ENCODE peak calls at places on chromosomes 11 and 22, in five cellular contexts. W is fibroblast of the aortic adventitia, T is adrenal gland, S is AG04450, V is mesendoderm. P is an unnamed sample.

GRCh38 chr11:117919326-117920275 is 9.6 kb downstream of the TMPRSS13 start:
- DNase-seq in W (no peak), T (no peak), S (no peak), V (no peak), P (no peak)

GRCh38 chr11:69438286-69438920 is 43.1 kb upstream of the LINC01488 start:
- DNase-seq in W (no peak), T (no peak), S (no peak), V (no peak), P (no peak)

GRCh38 chr11:111167666-111168065 is 77.9 kb upstream of the POU2AF2 start:
- DNase-seq in W (no peak), T (no peak), S (no peak), V (no peak), P (no peak)

GRCh38 chr11:84381666-84382065 is 1095.5 kb upstream of the CCDC90B start:
- DNase-seq in W (no peak), T (no peak), S (no peak), V (peak), P (no peak)

GRCh38 chr11:74019104-74019738 is 10.3 kb upstream of the UCP3 start:
- DNase-seq in W (no peak), T (no peak), S (no peak), V (no peak), P (no peak)

GRCh38 chr22:28799834-28800307 is 498 bp downstream of the XBP1 start:
- DNase-seq in W (peak), T (peak), S (peak), V (peak), P (peak)

GRCh38 chr11:101848262-101848661 is 66.5 kb upstream of the CEP126 start:
- DNase-seq in W (peak), T (no peak), S (no peak), V (no peak), P (no peak)

GRCh38 chr11:93904711-93905110 is 54.3 kb upstream of the VSTM5 start:
- DNase-seq in W (no peak), T (no peak), S (no peak), V (no peak), P (no peak)

GRCh38 chr11:61629082-61629481 is 48.2 kb upstream of the SYT7 start:
- DNase-seq in W (no peak), T (no peak), S (no peak), V (no peak), P (no peak)

GRCh38 chr22:37021710-37022482 is 2.4 kb downstream of the MPST start:
- DNase-seq in W (peak), T (no peak), S (no peak), V (no peak), P (peak)

GRCh38 chr11:2990617-2991476 is 1.3 kb downstream of the NAP1L4 start:
- DNase-seq in W (no peak), T (no peak), S (no peak), V (peak), P (peak)

GRCh38 chr22:24427500-24428164 is at the start of gene ADORA2A:
- DNase-seq in W (no peak), T (no peak), S (no peak), V (no peak), P (peak)

GRCh38 chr11:69044111-69045013 is 4.4 kb upstream of the TPCN2 start:
- DNase-seq in W (peak), T (peak), S (peak), V (peak), P (peak)

GRCh38 chr11:107705027-107705426 is 6.8 kb downstream of the SLN start:
- DNase-seq in W (peak), T (no peak), S (peak), V (no peak), P (no peak)

GRCh38 chr22:17706451-17706900 is 67.8 kb downstream of the BID start:
- DNase-seq in W (peak), T (peak), S (peak), V (peak), P (peak)

DNA sequence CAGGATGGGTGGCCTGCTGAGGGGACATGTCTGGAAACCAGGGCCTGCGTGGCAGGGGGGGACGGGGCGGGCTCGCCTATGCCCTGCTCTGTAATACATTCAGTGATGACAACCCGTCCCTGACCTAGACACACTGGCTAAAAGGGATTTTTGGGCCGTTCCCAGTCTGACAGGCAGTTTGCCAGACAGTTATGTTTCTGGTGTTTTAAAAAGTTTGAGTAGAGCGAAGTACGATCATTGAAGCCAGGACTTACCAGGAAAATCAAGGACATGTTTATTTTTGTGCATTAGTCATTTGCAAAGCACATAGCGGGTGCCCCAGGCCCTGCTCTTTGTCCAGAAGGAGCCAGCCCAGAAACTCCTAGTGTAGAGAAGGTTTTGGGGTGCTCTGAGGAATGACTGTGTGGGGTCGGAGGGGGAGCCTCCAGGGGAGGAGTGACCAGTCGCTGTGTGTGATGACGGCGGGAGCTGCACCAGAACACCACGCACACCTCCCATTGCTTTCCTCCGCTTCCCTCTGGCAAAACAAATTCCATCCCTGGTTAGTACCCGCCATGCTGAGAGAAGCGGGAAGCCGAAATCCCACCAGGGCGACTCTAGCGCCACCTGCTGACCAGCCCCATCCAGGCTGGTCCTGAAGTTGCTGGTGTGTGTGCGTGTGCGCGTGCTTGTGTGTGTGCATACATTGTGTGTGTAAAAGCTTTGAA is 50.8 kb downstream of the FBLN1 start:
- DNase-seq in W (peak), T (peak), S (peak), V (peak), P (peak)
- H3K4me3 ChIP-seq in W (no peak), T (no peak), S (peak), V (no peak), P (no peak)

GRCh38 chr11:9688716-9689511 is 25.0 kb downstream of the SWAP70 start:
- DNase-seq in W (peak), T (no peak), S (peak), V (peak), P (no peak)
- H3K4me3 ChIP-seq in W (peak), T (no peak), S (no peak), V (no peak), P (no peak)

GRCh38 chr11:57776577-57776976 is 15.0 kb downstream of the CTNND1 start:
- DNase-seq in W (no peak), T (no peak), S (no peak), V (no peak), P (no peak)

GRCh38 chr11:57781529-57781943 is 19.9 kb downstream of the CTNND1 start:
- DNase-seq in W (peak), T (no peak), S (no peak), V (peak), P (peak)

GRCh38 chr11:57777969-57778317 is 16.3 kb downstream of the CTNND1 start:
- DNase-seq in W (no peak), T (no peak), S (no peak), V (peak), P (peak)

GRCh38 chr11:57778318-57779037 is 16.9 kb downstream of the CTNND1 start:
- DNase-seq in W (peak), T (peak), S (peak), V (peak), P (peak)

DNA sequence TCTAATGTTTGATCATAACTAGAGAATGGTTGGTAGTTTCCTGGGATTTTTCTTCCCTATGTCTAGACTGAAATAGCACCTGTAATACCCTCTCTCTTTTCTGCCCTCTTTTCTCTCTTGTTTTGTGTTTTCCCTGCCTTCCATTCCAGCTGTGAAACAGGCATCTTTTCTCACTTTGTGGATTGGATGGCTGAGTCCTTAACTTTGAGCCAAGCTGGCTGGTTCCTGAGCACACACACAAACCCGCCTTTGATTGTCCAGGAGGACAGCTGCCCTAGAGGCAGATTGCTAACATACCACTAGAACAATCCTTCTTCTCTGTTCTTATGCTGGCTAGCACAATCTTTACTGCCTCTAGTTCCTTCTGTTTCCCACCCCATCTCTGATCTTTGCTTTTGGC is 17.7 kb downstream of the CTNND1 start:
- DNase-seq in W (peak), T (no peak), S (no peak), V (peak), P (no peak)
- H3K4me3 ChIP-seq in W (no peak), T (no peak), S (no peak), V (no peak), P (no peak)

GRCh38 chr22:30327864-30328345 is 1.2 kb upstream of the TBC1D10A start:
- DNase-seq in W (no peak), T (no peak), S (no peak), V (peak), P (no peak)
- H3K4me3 ChIP-seq in W (no peak), T (no peak), S (no peak), V (no peak), P (no peak)

GRCh38 chr22:35627267-35628041 is 10.3 kb upstream of the MB start:
- DNase-seq in W (peak), T (peak), S (peak), V (peak), P (peak)
- H3K4me3 ChIP-seq in W (peak), T (peak), S (peak), V (peak), P (peak)

DNA sequence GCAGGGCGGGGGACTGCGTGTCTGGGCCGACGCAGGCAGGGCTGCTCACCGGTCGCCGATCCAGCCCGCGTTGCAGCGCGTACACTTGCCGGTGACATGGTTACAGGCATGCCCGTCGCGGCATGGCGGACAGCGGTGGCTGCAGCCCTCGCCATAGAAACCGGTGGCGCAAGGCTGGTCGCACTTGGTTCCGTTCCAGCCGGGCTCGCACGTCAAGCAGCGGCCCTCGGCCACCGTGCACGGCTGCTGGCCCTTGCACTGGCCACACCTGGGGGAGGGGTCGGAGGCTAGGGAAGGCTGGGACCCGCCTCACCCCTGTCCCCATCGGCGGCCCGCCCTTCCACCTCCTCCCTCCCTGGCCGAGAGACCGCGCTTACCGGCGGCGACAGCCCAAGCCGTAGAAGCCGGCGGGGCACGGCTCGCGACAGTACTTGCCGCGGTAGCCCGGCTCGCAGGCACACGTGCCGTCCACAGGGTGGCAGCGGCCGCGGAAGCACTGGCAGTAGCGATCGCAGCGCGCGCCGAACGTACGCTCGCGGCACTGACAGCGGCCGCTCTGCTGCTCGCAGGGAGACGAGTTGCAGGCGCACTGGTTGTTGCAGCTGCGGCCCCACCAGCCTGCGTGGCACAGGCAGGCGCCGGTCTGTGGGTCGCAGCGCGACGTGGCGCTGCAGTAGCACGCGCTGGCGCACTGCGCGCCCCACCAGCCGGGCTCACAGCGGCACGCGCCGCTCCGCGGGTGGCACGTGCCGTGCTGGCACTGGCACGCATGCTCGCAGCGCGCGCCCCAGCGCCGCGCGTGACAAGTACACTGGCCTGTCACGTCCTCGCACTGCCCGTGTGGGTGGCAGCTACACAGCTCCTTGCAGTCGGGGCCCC is 6.7 kb downstream of the SCARF2 start:
- DNase-seq in W (no peak), T (peak), S (no peak), V (peak), P (peak)
- H3K4me3 ChIP-seq in W (no peak), T (no peak), S (no peak), V (peak), P (no peak)

GRCh38 chr11:26193714-26194373 is 138.1 kb upstream of the ANO3 start:
- DNase-seq in W (no peak), T (no peak), S (no peak), V (peak), P (no peak)

GRCh38 chr11:26187639-26188038 is 144.3 kb upstream of the ANO3 start:
- DNase-seq in W (peak), T (no peak), S (peak), V (peak), P (no peak)

GRCh38 chr11:26188559-26188958 is 143.4 kb upstream of the ANO3 start:
- DNase-seq in W (peak), T (no peak), S (no peak), V (no peak), P (no peak)

GRCh38 chr11:26194871-26195270 is 137.1 kb upstream of the ANO3 start:
- DNase-seq in W (no peak), T (no peak), S (no peak), V (peak), P (no peak)

DNA sequence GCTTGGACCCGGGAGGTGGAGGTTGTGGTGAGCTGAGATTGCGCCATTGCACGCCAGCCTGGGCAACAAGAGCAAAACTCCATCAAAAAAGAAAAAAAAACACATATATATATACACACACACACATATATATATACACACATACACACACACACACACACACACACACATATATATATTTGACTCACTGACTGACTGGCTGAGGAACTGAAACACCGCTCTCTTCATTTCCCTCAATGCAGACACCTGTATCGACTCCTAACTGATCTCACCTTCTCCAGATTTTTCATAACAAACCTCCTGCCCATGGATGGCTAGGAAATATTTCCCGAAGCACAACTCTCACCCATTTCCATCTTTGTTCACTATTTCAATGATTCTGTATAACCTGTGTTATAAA is 140.7 kb upstream of the ANO3 start:
- DNase-seq in W (no peak), T (no peak), S (no peak), V (no peak), P (no peak)
- H3K4me3 ChIP-seq in W (no peak), T (no peak), S (no peak), V (no peak), P (no peak)

DNA sequence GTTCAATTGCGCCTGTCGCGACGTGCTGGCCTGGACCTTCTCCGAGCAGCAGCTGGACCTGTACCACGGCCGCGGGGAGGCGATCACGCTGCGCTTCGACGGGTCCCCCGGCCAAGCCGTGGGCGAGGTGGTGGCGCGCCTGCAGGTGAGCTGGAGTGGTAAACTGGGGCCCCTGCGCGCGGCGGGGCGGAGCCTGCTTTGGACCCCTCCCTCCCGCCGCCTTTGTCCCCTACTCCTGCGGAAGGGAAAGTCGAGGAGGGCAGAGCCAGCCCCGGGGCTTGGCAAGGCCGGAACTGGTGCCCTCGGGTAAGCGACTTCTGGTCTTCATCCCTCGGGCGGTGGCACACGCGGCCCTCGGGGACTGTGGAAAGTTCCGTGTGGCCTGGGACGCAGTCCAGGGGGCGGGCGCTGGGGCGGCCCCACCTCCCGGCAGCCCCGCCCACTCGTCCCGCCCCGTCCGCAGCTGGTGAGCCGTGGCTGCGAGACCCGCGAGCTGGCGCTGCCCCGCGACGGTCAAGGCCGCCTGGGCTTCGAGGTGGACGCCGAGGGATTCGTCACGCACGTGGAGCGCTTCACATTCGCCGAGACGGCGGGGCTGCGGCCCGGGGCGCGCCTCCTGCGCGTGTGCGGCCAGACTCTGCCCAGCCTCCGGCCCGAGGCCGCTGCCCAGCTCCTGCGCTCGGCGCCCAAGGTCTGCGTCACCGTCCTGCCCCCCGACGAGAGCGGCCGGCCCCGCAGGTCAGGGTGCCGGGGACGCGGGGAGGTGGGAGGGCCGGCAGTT is 9.2 kb downstream of the SIPA1 start:
- DNase-seq in W (no peak), T (peak), S (no peak), V (peak), P (peak)
- H3K4me3 ChIP-seq in W (no peak), T (no peak), S (no peak), V (peak), P (peak)